ENCODE peak calls at places on chromosomes 5 and 9, in nine cellular contexts. Q is activated naive CD8-positive, alpha-beta T cell treated with anti-CD3 and anti-CD28 coated beads, Interleukin-2, amount 10 ng/mL, durations not matched to agents 7 days and 5 days; F is T-helper 17 cell; K is SK-MEL-5; V is stimulated activated CD4-positive, alpha-beta T cell treated with anti-CD3 and anti-CD28 coated beads, Interleukin-1b, Interleukin-23, amount 100 ng/mL, for 24 hours; S is globus pallidus; U is ELF-1; P is ELR; T is neural crest cell. D is an unnamed sample.

GRCh38 chr5:139167052-139167451 is 31.1 kb downstream of the SIL1 start:
- DNase-seq in Q (no peak), F (no peak), K (no peak), V (no peak), S (no peak), U (peak), P (no peak), T (no peak), D (no peak)

GRCh38 chr9:38437193-38437823 is 13.1 kb upstream of the IGFBPL1 start:
- DNase-seq in Q (no peak), F (no peak), K (no peak), V (no peak), S (no peak), U (no peak), P (no peak), T (no peak), D (no peak)

GRCh38 chr5:148972396-148972795 is 90.5 kb downstream of the SH3TC2 start:
- DNase-seq in Q (no peak), F (no peak), K (no peak), V (no peak), S (no peak), U (no peak), P (no peak), T (no peak), D (no peak)

GRCh38 chr9:119758241-119758640 is 389.0 kb upstream of the BRINP1 start:
- DNase-seq in Q (no peak), F (no peak), K (no peak), V (no peak), S (no peak), U (no peak), P (no peak), T (no peak), D (no peak)

GRCh38 chr5:2187156-2187555 is 304.4 kb upstream of the IRX4 start:
- DNase-seq in Q (no peak), F (no peak), K (peak), V (no peak), S (no peak), U (no peak), P (no peak), T (no peak), D (no peak)

GRCh38 chr9:76426807-76427419 is 32.1 kb upstream of the GCNT1 start:
- DNase-seq in Q (no peak), F (no peak), K (no peak), V (no peak), S (no peak), U (no peak), P (no peak), T (no peak), D (no peak)

GRCh38 chr9:69265891-69266290 is 59.1 kb upstream of the ENTREP1 start:
- DNase-seq in Q (no peak), F (no peak), K (no peak), V (no peak), S (no peak), U (no peak), P (peak), T (no peak), D (no peak)

GRCh38 chr5:142866563-142867275 is 96.5 kb downstream of the ARHGAP26 start:
- DNase-seq in Q (peak), F (no peak), K (peak), V (peak), S (no peak), U (peak), P (peak), T (peak), D (no peak)

GRCh38 chr5:62017092-62017491 is 288.9 kb upstream of the KIF2A start:
- DNase-seq in Q (no peak), F (no peak), K (no peak), V (no peak), S (no peak), U (no peak), P (no peak), T (no peak), D (no peak)

GRCh38 chr5:179558912-179559279 is 8.5 kb downstream of the RUFY1 start:
- DNase-seq in Q (no peak), F (no peak), K (no peak), V (no peak), S (no peak), U (peak), P (peak), T (no peak), D (no peak)

GRCh38 chr9:4366649-4367330 is 66.9 kb upstream of the GLIS3 start:
- DNase-seq in Q (no peak), F (no peak), K (peak), V (no peak), S (peak), U (peak), P (peak), T (peak), D (peak)

GRCh38 chr9:129549684-129550083 is 71.2 kb downstream of the C9orf50 start:
- DNase-seq in Q (no peak), F (no peak), K (no peak), V (no peak), S (peak), U (no peak), P (peak), T (no peak), D (no peak)

GRCh38 chr9:124602632-124603031 is 95.4 kb upstream of the NR5A1 start:
- DNase-seq in Q (no peak), F (no peak), K (no peak), V (no peak), S (no peak), U (no peak), P (no peak), T (no peak), D (no peak)

GRCh38 chr5:139443766-139444473 is 4.6 kb upstream of the DNAJC18 start:
- DNase-seq in Q (no peak), F (no peak), K (no peak), V (no peak), S (no peak), U (no peak), P (peak), T (no peak), D (no peak)

GRCh38 chr9:99573883-99574282 is 247.8 kb upstream of the NR4A3 start:
- DNase-seq in Q (no peak), F (no peak), K (no peak), V (no peak), S (no peak), U (no peak), P (no peak), T (no peak), D (no peak)

GRCh38 chr5:34061993-34062392 is 19.0 kb upstream of the C1QTNF3 start:
- DNase-seq in Q (no peak), F (no peak), K (no peak), V (no peak), S (no peak), U (no peak), P (no peak), T (no peak), D (no peak)

GRCh38 chr5:68406767-68407232 is 191.2 kb downstream of the PIK3R1 start:
- DNase-seq in Q (peak), F (no peak), K (no peak), V (no peak), S (no peak), U (peak), P (no peak), T (peak), D (no peak)

GRCh38 chr5:169012471-169012870 is 288.5 kb downstream of the SLIT3 start:
- DNase-seq in Q (no peak), F (no peak), K (no peak), V (no peak), S (no peak), U (no peak), P (no peak), T (no peak), D (no peak)

GRCh38 chr9:32596096-32596865 is 23.3 kb upstream of the NDUFB6 start:
- DNase-seq in Q (no peak), F (no peak), K (no peak), V (no peak), S (no peak), U (no peak), P (no peak), T (no peak), D (no peak)

GRCh38 chr9:126050605-126050990 is 276.0 kb upstream of the MVB12B start:
- DNase-seq in Q (no peak), F (no peak), K (no peak), V (no peak), S (no peak), U (no peak), P (no peak), T (no peak), D (no peak)

GRCh38 chr5:178381921-178382688 is 149.5 kb upstream of the PHYKPL start:
- DNase-seq in Q (no peak), F (no peak), K (no peak), V (no peak), S (no peak), U (no peak), P (no peak), T (no peak), D (no peak)

GRCh38 chr5:55154893-55155292 is 5.1 kb upstream of the GPX8 start:
- DNase-seq in Q (no peak), F (no peak), K (no peak), V (no peak), S (no peak), U (no peak), P (peak), T (no peak), D (no peak)

GRCh38 chr5:4182144-4182543 is 586.5 kb downstream of the IRX1 start:
- DNase-seq in Q (no peak), F (no peak), K (no peak), V (no peak), S (no peak), U (no peak), P (no peak), T (no peak), D (no peak)

GRCh38 chr5:150514708-150515211 is 6.8 kb downstream of the NDST1 start:
- DNase-seq in Q (no peak), F (no peak), K (no peak), V (no peak), S (no peak), U (no peak), P (peak), T (no peak), D (no peak)

GRCh38 chr5:176770431-176770830 is 39.9 kb upstream of the UNC5A start:
- DNase-seq in Q (no peak), F (no peak), K (no peak), V (no peak), S (no peak), U (no peak), P (no peak), T (no peak), D (no peak)

GRCh38 chr5:43772601-43773031 is 169.6 kb downstream of the NNT start:
- DNase-seq in Q (no peak), F (no peak), K (peak), V (no peak), S (no peak), U (no peak), P (peak), T (no peak), D (no peak)

GRCh38 chr5:148855249-148856008 is 29.0 kb downstream of the ADRB2 start:
- DNase-seq in Q (no peak), F (no peak), K (no peak), V (no peak), S (no peak), U (no peak), P (no peak), T (no peak), D (no peak)

GRCh38 chr9:81002242-81002641 is 687.1 kb downstream of the TLE1 start:
- DNase-seq in Q (no peak), F (no peak), K (no peak), V (no peak), S (no peak), U (peak), P (no peak), T (no peak), D (no peak)